ENCODE peak calls at places on chromosome 12, in six cellular contexts. S, I, B, U, L and F are unnamed samples.

GRCh38 chr12:105212431-105212830 is 23.5 kb downstream of the APPL2 start:
- DNase-seq in U (peak), I (no peak), B (no peak), S (no peak), L (no peak), F (no peak)

GRCh38 chr12:97267803-97268202 is 194.8 kb upstream of the RMST start:
- DNase-seq in U (no peak), I (no peak), L (no peak), B (no peak), S (no peak), F (no peak)

GRCh38 chr12:109582636-109583035 is 9.0 kb downstream of the MVK start:
- DNase-seq in U (no peak), S (no peak), B (no peak), L (no peak), I (no peak), F (no peak)

GRCh38 chr12:68491204-68491960 is 119.3 kb upstream of the RAP1B start:
- DNase-seq in S (no peak), L (no peak), U (no peak), I (no peak), B (no peak), F (no peak)

GRCh38 chr12:58969227-58969626 is 48.9 kb upstream of the LRIG3 start:
- DNase-seq in B (peak), I (no peak), U (no peak), L (no peak), S (no peak), F (no peak)

GRCh38 chr12:59444932-59445331 is 150.9 kb upstream of the SLC16A7 start:
- DNase-seq in I (no peak), L (no peak), S (no peak), U (peak), B (no peak), F (no peak)

GRCh38 chr12:121796855-121797751 is 3.6 kb upstream of the RHOF start:
- DNase-seq in U (peak), B (peak), I (peak), L (peak), S (no peak), F (peak)

GRCh38 chr12:82524020-82524419 is 162.7 kb upstream of the TMTC2 start:
- DNase-seq in B (no peak), U (no peak), S (no peak), I (no peak), L (no peak), F (no peak)

GRCh38 chr12:62331306-62331705 is 71.1 kb downstream of the USP15 start:
- DNase-seq in U (no peak), S (no peak), B (no peak), L (no peak), I (no peak), F (no peak)

GRCh38 chr12:79127268-79127895 is 262.8 kb downstream of the SYT1 start:
- DNase-seq in S (no peak), U (peak), B (no peak), L (no peak), I (no peak), F (no peak)

GRCh38 chr12:94134226-94134795 is 14.1 kb upstream of the PLXNC1 start:
- DNase-seq in S (peak), B (no peak), U (peak), I (no peak), L (no peak), F (no peak)

GRCh38 chr12:12718382-12718761 is 1.2 kb downstream of the CDKN1B start:
- DNase-seq in U (no peak), S (no peak), B (no peak), I (no peak), L (no peak), F (no peak)

GRCh38 chr12:52087961-52088820 is 8.7 kb downstream of the SMIM41 start:
- DNase-seq in U (no peak), L (no peak), I (no peak), S (peak), B (no peak), F (no peak)

GRCh38 chr12:104006929-104007328 is 41.3 kb downstream of the TDG start:
- DNase-seq in S (no peak), I (no peak), U (peak), L (no peak), B (no peak), F (no peak)